ENCODE peak calls at places on chromosomes 16 and 17, in eight cellular contexts. One of them, this sample, is unnamed.

GRCh38 chr17:74599531-74599939 is 7.5 kb upstream of the CD300LD start:
- DNase-seq in PC-9: no peak
- DNase-seq in right atrium auricular region: no peak
- DNase-seq in astrocyte of the spinal cord: no peak
- DNase-seq in lung: no peak
- DNase-seq in NB4: peak
- DNase-seq in endodermal cell: no peak
- DNase-seq in cardiac fibroblast: no peak
- DNase-seq in this sample: peak

GRCh38 chr17:20206068-20206467 is 196.9 kb downstream of the SPECC1 start:
- DNase-seq in NB4: peak
- DNase-seq in astrocyte of the spinal cord: peak
- DNase-seq in right atrium auricular region: no peak
- DNase-seq in lung: no peak
- DNase-seq in endodermal cell: peak
- DNase-seq in cardiac fibroblast: peak
- DNase-seq in PC-9: peak
- DNase-seq in this sample: peak

GRCh38 chr17:64148699-64149098 is 18.8 kb upstream of the ERN1 start:
- DNase-seq in astrocyte of the spinal cord: no peak
- DNase-seq in PC-9: peak
- DNase-seq in right atrium auricular region: peak
- DNase-seq in NB4: peak
- DNase-seq in cardiac fibroblast: no peak
- DNase-seq in lung: no peak
- DNase-seq in endodermal cell: no peak
- DNase-seq in this sample: peak

GRCh38 chr16:77761204-77761603 is 27.2 kb upstream of the VAT1L start:
- DNase-seq in endodermal cell: no peak
- DNase-seq in lung: no peak
- DNase-seq in right atrium auricular region: no peak
- DNase-seq in astrocyte of the spinal cord: no peak
- DNase-seq in cardiac fibroblast: no peak
- DNase-seq in PC-9: no peak
- DNase-seq in NB4: no peak
- DNase-seq in this sample: no peak

GRCh38 chr16:50692644-50692998 is 785 bp upstream of the NOD2 start:
- DNase-seq in endodermal cell: no peak
- DNase-seq in cardiac fibroblast: no peak
- DNase-seq in astrocyte of the spinal cord: no peak
- DNase-seq in right atrium auricular region: no peak
- DNase-seq in PC-9: no peak
- DNase-seq in lung: no peak
- DNase-seq in NB4: no peak
- DNase-seq in this sample: no peak

GRCh38 chr17:8420041-8420934 is 15.4 kb upstream of the NDEL1 start:
- DNase-seq in PC-9: peak
- DNase-seq in lung: peak
- DNase-seq in cardiac fibroblast: peak
- DNase-seq in right atrium auricular region: peak
- DNase-seq in NB4: no peak
- DNase-seq in astrocyte of the spinal cord: peak
- DNase-seq in endodermal cell: peak
- DNase-seq in this sample: no peak

GRCh38 chr16:81405702-81406113 is 38.9 kb upstream of the CMIP start:
- DNase-seq in astrocyte of the spinal cord: peak
- DNase-seq in right atrium auricular region: no peak
- DNase-seq in cardiac fibroblast: peak
- DNase-seq in PC-9: peak
- DNase-seq in lung: no peak
- DNase-seq in NB4: no peak
- DNase-seq in endodermal cell: peak
- DNase-seq in this sample: peak

GRCh38 chr16:30901201-30902069 is 5.0 kb downstream of the CTF1 start:
- DNase-seq in endodermal cell: no peak
- DNase-seq in lung: no peak
- DNase-seq in right atrium auricular region: no peak
- DNase-seq in PC-9: no peak
- DNase-seq in NB4: peak
- DNase-seq in astrocyte of the spinal cord: no peak
- DNase-seq in cardiac fibroblast: peak
- DNase-seq in this sample: no peak

GRCh38 chr17:2347805-2348685 is 10.7 kb downstream of the SGSM2 start:
- DNase-seq in cardiac fibroblast: peak
- DNase-seq in endodermal cell: peak
- DNase-seq in right atrium auricular region: no peak
- DNase-seq in PC-9: peak
- DNase-seq in lung: no peak
- DNase-seq in astrocyte of the spinal cord: peak
- DNase-seq in NB4: no peak
- DNase-seq in this sample: peak

GRCh38 chr17:77745702-77746101 is 212.8 kb upstream of the TNRC6C start:
- DNase-seq in astrocyte of the spinal cord: no peak
- DNase-seq in NB4: no peak
- DNase-seq in lung: no peak
- DNase-seq in right atrium auricular region: no peak
- DNase-seq in PC-9: no peak
- DNase-seq in cardiac fibroblast: no peak
- DNase-seq in endodermal cell: no peak
- DNase-seq in this sample: no peak

DNA sequence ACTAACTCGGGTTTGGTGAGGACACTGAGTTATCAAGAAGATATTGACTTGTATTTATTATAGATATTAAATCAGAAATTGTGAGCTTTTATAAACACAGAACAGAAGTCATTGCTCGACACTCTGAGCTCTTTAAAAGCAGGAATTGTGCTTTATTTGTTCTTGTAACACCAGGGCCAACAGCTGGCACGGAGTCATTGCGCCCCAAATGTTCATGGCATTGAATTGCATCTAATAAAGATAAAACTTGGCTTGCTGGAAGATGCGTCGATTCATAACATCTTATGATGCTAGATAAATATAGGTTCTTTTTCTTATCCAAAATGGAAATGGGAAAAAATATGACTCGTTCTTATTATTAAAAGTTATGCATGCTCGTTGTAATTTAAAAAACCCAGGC is 11.8 kb upstream of the MLYCD start:
- DNase-seq in cardiac fibroblast: peak
- DNase-seq in PC-9: no peak
- DNase-seq in lung: no peak
- DNase-seq in right atrium auricular region: no peak
- DNase-seq in endodermal cell: no peak
- DNase-seq in astrocyte of the spinal cord: no peak
- DNase-seq in NB4: peak
- DNase-seq in this sample: peak
- TF ChIP-seq CTCF in cardiac fibroblast: peak
- TF ChIP-seq CTCF in PC-9: peak
- TF ChIP-seq CTCF in lung: no peak
- TF ChIP-seq CTCF in right atrium auricular region: no peak
- TF ChIP-seq CTCF in endodermal cell: peak
- TF ChIP-seq CTCF in astrocyte of the spinal cord: peak
- TF ChIP-seq CTCF in NB4: peak
- TF ChIP-seq CTCF in this sample: peak

GRCh38 chr16:86733526-86734254 is 155.3 kb downstream of the FOXL1 start:
- DNase-seq in astrocyte of the spinal cord: no peak
- DNase-seq in right atrium auricular region: no peak
- DNase-seq in NB4: no peak
- DNase-seq in PC-9: no peak
- DNase-seq in cardiac fibroblast: no peak
- DNase-seq in endodermal cell: peak
- DNase-seq in lung: no peak
- DNase-seq in this sample: no peak

GRCh38 chr16:86730086-86730485 is 151.7 kb downstream of the FOXL1 start:
- DNase-seq in PC-9: no peak
- DNase-seq in cardiac fibroblast: no peak
- DNase-seq in NB4: no peak
- DNase-seq in astrocyte of the spinal cord: no peak
- DNase-seq in right atrium auricular region: no peak
- DNase-seq in lung: no peak
- DNase-seq in endodermal cell: no peak
- DNase-seq in this sample: no peak

GRCh38 chr16:86734559-86735480 is 156.5 kb downstream of the FOXL1 start:
- DNase-seq in NB4: no peak
- DNase-seq in right atrium auricular region: no peak
- DNase-seq in endodermal cell: peak
- DNase-seq in lung: no peak
- DNase-seq in astrocyte of the spinal cord: no peak
- DNase-seq in cardiac fibroblast: no peak
- DNase-seq in PC-9: no peak
- DNase-seq in this sample: no peak

GRCh38 chr16:86730597-86730996 is 152.2 kb downstream of the FOXL1 start:
- DNase-seq in endodermal cell: no peak
- DNase-seq in lung: no peak
- DNase-seq in astrocyte of the spinal cord: no peak
- DNase-seq in NB4: no peak
- DNase-seq in PC-9: no peak
- DNase-seq in cardiac fibroblast: no peak
- DNase-seq in right atrium auricular region: no peak
- DNase-seq in this sample: no peak

GRCh38 chr16:86732621-86733297 is 154.4 kb downstream of the FOXL1 start:
- DNase-seq in PC-9: no peak
- DNase-seq in right atrium auricular region: no peak
- DNase-seq in endodermal cell: peak
- DNase-seq in cardiac fibroblast: no peak
- DNase-seq in astrocyte of the spinal cord: peak
- DNase-seq in lung: no peak
- DNase-seq in NB4: no peak
- DNase-seq in this sample: no peak
- H3K4me3 ChIP-seq in PC-9: no peak
- H3K4me3 ChIP-seq in right atrium auricular region: no peak
- H3K4me3 ChIP-seq in endodermal cell: no peak
- H3K4me3 ChIP-seq in cardiac fibroblast: no peak
- H3K4me3 ChIP-seq in astrocyte of the spinal cord: no peak
- H3K4me3 ChIP-seq in lung: no peak
- H3K4me3 ChIP-seq in NB4: no peak
- H3K4me3 ChIP-seq in this sample: no peak

GRCh38 chr17:41917192-41917591 is 1.6 kb downstream of the ACLY start:
- DNase-seq in lung: no peak
- DNase-seq in astrocyte of the spinal cord: peak
- DNase-seq in PC-9: no peak
- DNase-seq in right atrium auricular region: no peak
- DNase-seq in cardiac fibroblast: peak
- DNase-seq in endodermal cell: no peak
- DNase-seq in NB4: peak
- DNase-seq in this sample: peak

GRCh38 chr17:41919840-41920579 is 1.3 kb upstream of the ACLY start:
- DNase-seq in endodermal cell: peak
- DNase-seq in NB4: peak
- DNase-seq in PC-9: peak
- DNase-seq in astrocyte of the spinal cord: no peak
- DNase-seq in cardiac fibroblast: peak
- DNase-seq in right atrium auricular region: no peak
- DNase-seq in lung: peak
- DNase-seq in this sample: peak

GRCh38 chr17:41919165-41919817 is 540 bp upstream of the ACLY start:
- DNase-seq in cardiac fibroblast: no peak
- DNase-seq in lung: no peak
- DNase-seq in NB4: no peak
- DNase-seq in right atrium auricular region: no peak
- DNase-seq in PC-9: peak
- DNase-seq in endodermal cell: peak
- DNase-seq in astrocyte of the spinal cord: no peak
- DNase-seq in this sample: peak

GRCh38 chr17:41918392-41919164 is at the start of gene ACLY:
- DNase-seq in astrocyte of the spinal cord: peak
- DNase-seq in lung: peak
- DNase-seq in NB4: peak
- DNase-seq in cardiac fibroblast: peak
- DNase-seq in PC-9: peak
- DNase-seq in endodermal cell: peak
- DNase-seq in right atrium auricular region: peak
- DNase-seq in this sample: peak

DNA sequence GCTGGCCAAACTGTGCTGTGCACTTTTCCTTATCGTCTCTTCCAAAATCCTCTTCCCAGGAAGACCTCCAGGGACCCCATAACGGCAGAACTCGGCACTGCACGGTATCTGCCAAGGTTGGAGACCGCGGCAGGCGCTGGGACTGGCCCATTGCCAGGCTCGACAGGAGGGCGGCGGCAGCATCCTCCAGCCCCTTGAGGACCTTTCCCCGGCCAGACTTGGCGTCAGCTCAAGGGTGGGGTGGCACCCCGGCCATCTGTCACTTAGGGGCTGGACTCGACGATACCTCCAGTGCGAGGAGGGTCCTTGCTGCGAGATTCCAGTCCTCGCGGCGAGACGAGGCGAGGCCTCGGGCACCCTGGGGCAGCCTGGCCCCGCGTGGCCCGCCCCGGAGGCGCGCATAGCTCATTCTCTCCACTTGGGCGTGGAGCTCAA is 777 bp downstream of the ACLY start:
- DNase-seq in astrocyte of the spinal cord: peak
- DNase-seq in PC-9: peak
- DNase-seq in right atrium auricular region: peak
- DNase-seq in cardiac fibroblast: peak
- DNase-seq in NB4: peak
- DNase-seq in endodermal cell: peak
- DNase-seq in lung: peak
- DNase-seq in this sample: peak
- TF ChIP-seq CTCF in astrocyte of the spinal cord: no peak
- TF ChIP-seq CTCF in PC-9: no peak
- TF ChIP-seq CTCF in right atrium auricular region: no peak
- TF ChIP-seq CTCF in cardiac fibroblast: no peak
- TF ChIP-seq CTCF in NB4: no peak
- TF ChIP-seq CTCF in endodermal cell: peak
- TF ChIP-seq CTCF in lung: no peak
- TF ChIP-seq CTCF in this sample: no peak

GRCh38 chr17:50128441-50129302 is 1.3 kb downstream of the SAMD14 start:
- DNase-seq in endodermal cell: peak
- DNase-seq in lung: no peak
- DNase-seq in NB4: no peak
- DNase-seq in right atrium auricular region: no peak
- DNase-seq in PC-9: no peak
- DNase-seq in cardiac fibroblast: peak
- DNase-seq in astrocyte of the spinal cord: peak
- DNase-seq in this sample: no peak
- H3K4me3 ChIP-seq in endodermal cell: peak
- H3K4me3 ChIP-seq in lung: peak
- H3K4me3 ChIP-seq in NB4: no peak
- H3K4me3 ChIP-seq in right atrium auricular region: peak
- H3K4me3 ChIP-seq in PC-9: no peak
- H3K4me3 ChIP-seq in cardiac fibroblast: peak
- H3K4me3 ChIP-seq in astrocyte of the spinal cord: peak
- H3K4me3 ChIP-seq in this sample: no peak

DNA sequence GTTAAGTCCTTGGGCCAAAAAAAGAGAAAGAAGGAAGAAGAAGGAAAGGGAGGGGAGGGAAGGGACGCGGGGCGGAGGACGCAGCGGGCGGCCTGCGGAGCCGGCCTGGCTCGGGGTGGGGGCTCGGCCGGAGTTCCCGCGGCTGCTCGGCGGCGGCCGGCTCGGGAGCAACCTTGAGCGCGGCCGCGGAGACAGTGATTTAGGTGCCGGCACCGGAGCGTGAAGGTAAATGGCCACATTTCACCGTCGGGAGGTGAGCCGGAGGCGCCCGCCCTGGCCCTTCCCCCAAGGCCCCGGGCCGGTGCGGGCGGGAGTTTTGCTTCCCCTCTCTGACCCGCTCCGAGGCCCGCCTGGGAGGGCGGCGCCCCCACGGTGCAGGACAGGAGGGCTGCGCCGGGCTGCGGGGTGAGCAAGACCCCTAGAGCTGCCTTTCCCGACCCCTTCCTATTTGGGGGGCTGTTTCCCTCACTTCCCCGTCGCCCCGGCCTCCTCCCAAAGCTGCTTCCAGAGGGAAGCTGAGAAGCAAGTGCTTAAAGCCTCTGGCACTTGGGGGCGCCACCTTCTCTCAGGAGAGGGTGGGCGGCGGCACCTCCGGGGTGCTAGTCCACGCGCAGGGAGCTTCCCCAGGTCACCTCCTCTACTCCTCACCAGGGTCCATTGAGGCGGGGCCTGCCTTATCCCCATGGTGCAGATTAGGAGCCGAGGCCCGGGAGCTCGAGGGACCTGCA is 56.5 kb downstream of the MRM1 start:
- DNase-seq in PC-9: peak
- DNase-seq in lung: no peak
- DNase-seq in endodermal cell: peak
- DNase-seq in right atrium auricular region: no peak
- DNase-seq in cardiac fibroblast: no peak
- DNase-seq in astrocyte of the spinal cord: no peak
- DNase-seq in NB4: peak
- DNase-seq in this sample: no peak
- TF ChIP-seq CTCF in PC-9: no peak
- TF ChIP-seq CTCF in lung: no peak
- TF ChIP-seq CTCF in endodermal cell: peak
- TF ChIP-seq CTCF in right atrium auricular region: peak
- TF ChIP-seq CTCF in cardiac fibroblast: peak
- TF ChIP-seq CTCF in astrocyte of the spinal cord: peak
- TF ChIP-seq CTCF in NB4: peak
- TF ChIP-seq CTCF in this sample: no peak

This sample was measured in epithelial cell of esophagus.